ENCODE peak calls at places on chromosomes 7 and 10, in six cellular contexts. C is DND-41; M is heart left ventricle; F is keratinocyte; G is CD4-positive, alpha-beta memory T cell; E is fibroblast of lung. N is an unnamed sample.

GRCh38 chr10:132443605-132443997 is 46.6 kb downstream of the PWWP2B start:
- DNase-seq in F (no peak), M (no peak), C (no peak), G (peak), E (peak), N (no peak)

GRCh38 chr7:115476666-115477065 is 553.9 kb downstream of the TFEC start:
- DNase-seq in F (no peak), C (no peak), G (peak), M (no peak), E (no peak), N (no peak)

GRCh38 chr10:35913628-35914027 is 271.5 kb upstream of the FZD8 start:
- DNase-seq in C (no peak), F (peak), M (no peak), E (no peak), G (no peak), N (no peak)

GRCh38 chr7:37916017-37916672 is 472 bp downstream of the SFRP4 start:
- DNase-seq in F (no peak), C (no peak), M (peak), G (no peak), E (peak), N (peak)

GRCh38 chr7:6406121-6406520 is 41.6 kb downstream of the DAGLB start:
- DNase-seq in C (no peak), M (no peak), E (no peak), F (no peak), G (no peak), N (no peak)

GRCh38 chr7:83105948-83106347 is 56.7 kb downstream of the PCLO start:
- DNase-seq in E (no peak), F (no peak), M (no peak), G (no peak), C (no peak), N (no peak)

GRCh38 chr7:51354897-51355296 is 38.3 kb upstream of the COBL start:
- DNase-seq in E (no peak), F (no peak), G (no peak), M (no peak), C (peak), N (no peak)

GRCh38 chr7:139059905-139060304 is 24.1 kb upstream of the ZC3HAV1L start:
- DNase-seq in C (no peak), M (no peak), G (no peak), F (no peak), E (no peak), N (no peak)

GRCh38 chr7:50591480-50592438 is 26.6 kb upstream of the DDC start:
- DNase-seq in M (no peak), E (no peak), G (no peak), F (no peak), C (no peak), N (no peak)

GRCh38 chr7:49611951-49612350 is 161.5 kb upstream of the VWC2 start:
- DNase-seq in F (no peak), E (no peak), M (no peak), C (no peak), G (no peak), N (no peak)

GRCh38 chr7:132738254-132738653 is 162.0 kb upstream of the PLXNA4 start:
- DNase-seq in M (no peak), F (peak), C (no peak), G (no peak), E (peak), N (no peak)

GRCh38 chr7:123292227-123292626 is 92.5 kb upstream of the SLC13A1 start:
- DNase-seq in G (no peak), E (no peak), C (no peak), M (no peak), F (no peak), N (no peak)

GRCh38 chr7:94763268-94763667 is 107.3 kb upstream of the SGCE start:
- DNase-seq in C (no peak), G (no peak), E (peak), F (no peak), M (no peak), N (no peak)

GRCh38 chr10:116771101-116771705 is 28.8 kb upstream of the HSPA12A start:
- DNase-seq in E (peak), G (no peak), C (no peak), F (no peak), M (peak), N (no peak)

GRCh38 chr10:49690673-49691356 is 11.4 kb downstream of the C10orf53 start:
- DNase-seq in F (no peak), C (no peak), G (no peak), M (no peak), E (no peak), N (no peak)

GRCh38 chr10:90587081-90587491 is 270.8 kb downstream of the HTR7 start:
- DNase-seq in G (no peak), F (no peak), E (peak), C (no peak), M (no peak), N (no peak)

GRCh38 chr10:56231436-56231835 is 129.6 kb downstream of the ZWINT start:
- DNase-seq in M (no peak), C (no peak), F (no peak), E (no peak), G (no peak), N (no peak)

GRCh38 chr7:75732764-75733630 is 5.7 kb downstream of the HIP1 start:
- DNase-seq in F (no peak), M (no peak), C (no peak), G (no peak), E (peak), N (peak)

GRCh38 chr10:73478636-73479035 is 17.2 kb downstream of the PPP3CB start:
- DNase-seq in E (no peak), C (no peak), M (no peak), G (no peak), F (no peak), N (no peak)

GRCh38 chr10:129207276-129207675 is 259.8 kb upstream of the MGMT start:
- DNase-seq in F (no peak), G (no peak), C (no peak), E (no peak), M (no peak), N (no peak)

GRCh38 chr7:30702200-30702599 is 19.9 kb upstream of the CRHR2 start:
- DNase-seq in M (no peak), G (no peak), C (peak), E (no peak), F (no peak), N (no peak)

GRCh38 chr7:30306977-30307376 is 22.6 kb downstream of the ZNRF2 start:
- DNase-seq in F (no peak), E (no peak), G (no peak), M (no peak), C (no peak), N (no peak)

GRCh38 chr7:132140341-132140740 is 435.9 kb downstream of the PLXNA4 start:
- DNase-seq in C (no peak), F (no peak), M (no peak), E (peak), G (no peak), N (no peak)

GRCh38 chr7:124758327-124758726 is 7.3 kb downstream of the GPR37 start:
- DNase-seq in G (no peak), M (no peak), F (no peak), C (no peak), E (peak), N (no peak)

GRCh38 chr10:43202657-43203490 is 64.0 kb downstream of the RASGEF1A start:
- DNase-seq in F (no peak), E (no peak), G (no peak), C (no peak), M (peak), N (peak)

GRCh38 chr7:108181073-108181985 is 51.2 kb upstream of the LAMB4 start:
- DNase-seq in E (peak), C (no peak), M (no peak), F (no peak), G (peak), N (no peak)

GRCh38 chr7:112129655-112130323 is 76.4 kb downstream of the DOCK4 start:
- DNase-seq in G (no peak), M (no peak), F (no peak), C (no peak), E (no peak), N (no peak)

GRCh38 chr10:51001587-51001986 is 72.7 kb upstream of the PRKG1 start:
- DNase-seq in M (no peak), F (no peak), C (no peak), E (peak), G (no peak), N (no peak)

GRCh38 chr10:27568196-27569175 is 64.4 kb downstream of the RAB18 start:
- DNase-seq in F (no peak), E (no peak), C (no peak), M (no peak), G (peak), N (no peak)

GRCh38 chr10:77936697-77937567 is 10.4 kb upstream of the DLG5 start:
- DNase-seq in C (no peak), G (no peak), F (no peak), M (no peak), E (no peak), N (no peak)

GRCh38 chr10:70265032-70265689 is 18.6 kb downstream of the NPFFR1 start:
- DNase-seq in F (no peak), E (no peak), C (no peak), M (no peak), G (no peak), N (no peak)

GRCh38 chr10:20672724-20673123 is 224.4 kb downstream of the NEBL start:
- DNase-seq in M (peak), C (no peak), G (no peak), F (no peak), E (no peak), N (no peak)

GRCh38 chr10:69413221-69413865 is 3.4 kb downstream of the TACR2 start:
- DNase-seq in M (peak), G (no peak), E (peak), F (no peak), C (peak), N (peak)

GRCh38 chr7:78769551-78770101 is 683.8 kb downstream of the MAGI2 start:
- DNase-seq in M (no peak), C (no peak), E (peak), F (no peak), G (no peak), N (no peak)
- H3K27ac ChIP-seq in M (no peak), C (no peak), E (no peak), F (no peak), G (no peak), N (peak)

DNA sequence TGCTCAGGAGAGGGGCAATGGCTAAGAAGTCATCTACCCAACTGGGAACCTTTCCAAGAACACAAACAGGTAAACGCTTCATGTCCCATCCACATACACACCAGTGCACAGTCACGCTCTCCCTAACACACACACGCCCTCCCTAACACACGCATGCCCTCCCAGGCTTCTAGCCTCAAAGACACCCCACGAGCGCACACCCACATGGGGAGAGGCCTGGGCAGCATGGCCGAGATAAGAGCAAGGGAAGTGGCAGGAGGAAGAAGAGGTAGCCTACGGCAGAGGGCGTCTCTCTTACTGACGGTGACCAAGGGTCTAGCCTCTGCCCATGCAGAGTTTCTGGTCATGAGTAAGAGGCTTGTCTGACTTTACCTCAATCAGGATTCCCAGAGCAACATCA is 3.1 kb downstream of the CYREN start:
- DNase-seq in M (no peak), F (no peak), E (no peak), G (no peak), C (no peak), N (no peak)
- H3K27ac ChIP-seq in M (peak), F (no peak), E (no peak), G (peak), C (no peak), N (peak)

GRCh38 chr10:125083576-125083920 is 76.8 kb downstream of the CTBP2 start:
- DNase-seq in C (no peak), F (no peak), G (no peak), E (peak), M (no peak), N (no peak)
- H3K27ac ChIP-seq in C (no peak), F (peak), G (no peak), E (peak), M (peak), N (no peak)

GRCh38 chr7:824664-825063 is 7.6 kb upstream of the SUN1 start:
- DNase-seq in E (no peak), M (no peak), C (no peak), F (no peak), G (no peak), N (no peak)

GRCh38 chr7:824106-824505 is 8.2 kb upstream of the SUN1 start:
- DNase-seq in E (no peak), G (no peak), M (no peak), C (no peak), F (no peak), N (no peak)

GRCh38 chr7:826230-826905 is 5.9 kb upstream of the SUN1 start:
- DNase-seq in M (no peak), G (no peak), C (no peak), F (no peak), E (no peak), N (no peak)

GRCh38 chr7:823639-824038 is 8.6 kb upstream of the SUN1 start:
- DNase-seq in C (no peak), M (no peak), F (no peak), E (no peak), G (no peak), N (no peak)

GRCh38 chr7:825386-825785 is 6.9 kb upstream of the SUN1 start:
- DNase-seq in G (no peak), C (no peak), E (peak), M (no peak), F (no peak), N (no peak)
- H3K27ac ChIP-seq in G (no peak), C (no peak), E (peak), M (peak), F (peak), N (no peak)

GRCh38 chr10:72006026-72006425 is 41.8 kb downstream of the CHST3 start:
- DNase-seq in F (no peak), C (no peak), M (no peak), G (no peak), E (no peak), N (no peak)
- H3K27ac ChIP-seq in F (no peak), C (no peak), M (peak), G (no peak), E (no peak), N (peak)

GRCh38 chr10:124530816-124531215 is 69.2 kb downstream of the LHPP start:
- DNase-seq in F (no peak), M (no peak), G (no peak), C (no peak), E (no peak), N (no peak)

GRCh38 chr10:124534231-124534798 is 72.7 kb downstream of the LHPP start:
- DNase-seq in G (no peak), E (peak), F (no peak), C (no peak), M (peak), N (no peak)

GRCh38 chr10:124532106-124532641 is 70.6 kb downstream of the LHPP start:
- DNase-seq in M (no peak), C (no peak), E (no peak), G (no peak), F (peak), N (no peak)

GRCh38 chr10:124533266-124533665 is 71.6 kb downstream of the LHPP start:
- DNase-seq in M (no peak), E (no peak), F (no peak), G (no peak), C (no peak), N (no peak)

DNA sequence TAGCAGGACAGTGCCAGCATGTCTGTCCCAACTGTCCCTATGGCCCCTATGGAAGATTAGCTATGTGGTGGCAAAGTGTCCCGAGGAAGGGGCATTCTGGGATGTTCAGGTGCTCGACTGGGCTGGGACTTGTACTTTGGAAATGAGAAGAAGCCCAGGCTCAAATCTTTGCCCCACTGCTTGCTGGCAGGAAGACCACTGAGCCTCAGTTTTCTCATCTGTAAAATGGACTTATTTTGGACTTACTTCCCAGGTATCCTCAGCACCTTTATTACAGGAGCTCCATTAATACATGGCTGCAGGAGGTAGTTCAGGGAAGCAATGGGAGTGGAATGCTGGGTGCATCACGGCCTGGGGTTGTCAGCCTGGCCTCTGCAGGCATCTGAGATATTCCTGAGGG is 71.2 kb downstream of the LHPP start:
- DNase-seq in E (no peak), C (no peak), G (no peak), F (no peak), M (no peak), N (no peak)
- H3K27ac ChIP-seq in E (no peak), C (no peak), G (no peak), F (no peak), M (no peak), N (no peak)

N was measured in substantia nigra.